ENCODE peak calls at places on chromosome 7, in seven cellular contexts. F, B, R, E, V, Q and I are unnamed samples.

GRCh38 chr7:27167170-27167505 is 1.8 kb upstream of the HOXA9 start:
- DNase-seq in F (no peak), B (no peak), R (no peak), E (no peak), V (peak), Q (peak), I (no peak)

GRCh38 chr7:22675917-22676343 is 51.1 kb upstream of the IL6 start:
- DNase-seq in F (no peak), B (peak), R (no peak), E (no peak), V (no peak), Q (no peak), I (no peak)

GRCh38 chr7:7438851-7439250 is 96.8 kb downstream of the COL28A1 start:
- DNase-seq in F (no peak), B (peak), R (peak), E (peak), V (no peak), Q (no peak), I (no peak)

GRCh38 chr7:32587431-32587948 is 92.2 kb downstream of the AVL9 start:
- DNase-seq in F (no peak), B (peak), R (no peak), E (peak), V (no peak), Q (no peak), I (no peak)

GRCh38 chr7:141074162-141074989 is 512 bp downstream of the TMEM178B start:
- DNase-seq in F (peak), B (no peak), R (no peak), E (peak), V (no peak), Q (peak), I (peak)

GRCh38 chr7:95056107-95056689 is 148.8 kb downstream of the PPP1R9A start:
- DNase-seq in F (no peak), B (no peak), R (no peak), E (no peak), V (no peak), Q (no peak), I (no peak)

GRCh38 chr7:107972075-107972482 is 30.9 kb downstream of the LAMB1 start:
- DNase-seq in F (no peak), B (no peak), R (no peak), E (peak), V (peak), Q (no peak), I (no peak)

GRCh38 chr7:24668922-24669635 is 88.2 kb downstream of the GSDME start:
- DNase-seq in F (no peak), B (no peak), R (no peak), E (peak), V (no peak), Q (no peak), I (no peak)

GRCh38 chr7:18202315-18203045 is 174.8 kb upstream of the PRPS1L1 start:
- DNase-seq in F (no peak), B (no peak), R (no peak), E (no peak), V (no peak), Q (no peak), I (no peak)

GRCh38 chr7:30918676-30919075 is 7.0 kb downstream of the AQP1 start:
- DNase-seq in F (no peak), B (no peak), R (no peak), E (no peak), V (no peak), Q (no peak), I (no peak)

GRCh38 chr7:2940466-2940865 is 96.4 kb upstream of the GNA12 start:
- DNase-seq in F (no peak), B (no peak), R (no peak), E (no peak), V (no peak), Q (no peak), I (no peak)

GRCh38 chr7:85023066-85023687 is 163.7 kb downstream of the SEMA3D start:
- DNase-seq in F (no peak), B (peak), R (peak), E (peak), V (no peak), Q (peak), I (no peak)

GRCh38 chr7:131895541-131896173 is 339.2 kb upstream of the PODXL start:
- DNase-seq in F (no peak), B (peak), R (peak), E (peak), V (no peak), Q (no peak), I (no peak)

GRCh38 chr7:102042016-102042656 is 224.7 kb downstream of the CUX1 start:
- DNase-seq in F (no peak), B (peak), R (peak), E (peak), V (no peak), Q (no peak), I (no peak)

GRCh38 chr7:142025896-142026295 is 30.2 kb downstream of the MGAM start:
- DNase-seq in F (no peak), B (no peak), R (no peak), E (peak), V (no peak), Q (no peak), I (no peak)

GRCh38 chr7:48259463-48260280 is 88.4 kb downstream of the ABCA13 start:
- DNase-seq in F (no peak), B (no peak), R (no peak), E (no peak), V (no peak), Q (no peak), I (no peak)

GRCh38 chr7:116630932-116631449 is 41.0 kb upstream of the MET start:
- DNase-seq in F (no peak), B (peak), R (peak), E (peak), V (no peak), Q (peak), I (no peak)

GRCh38 chr7:55140981-55141278 is 122.1 kb downstream of the EGFR start:
- DNase-seq in F (no peak), B (no peak), R (no peak), E (no peak), V (no peak), Q (no peak), I (no peak)

GRCh38 chr7:102991077-102991539 is 78.3 kb downstream of the LRRC17 start:
- DNase-seq in F (no peak), B (no peak), R (no peak), E (peak), V (no peak), Q (no peak), I (no peak)

GRCh38 chr7:27095050-27095896 is 527 bp downstream of the HOXA1 start:
- DNase-seq in F (no peak), B (no peak), R (no peak), E (no peak), V (no peak), Q (peak), I (peak)

GRCh38 chr7:75055830-75056431 is 17.7 kb downstream of the RCC1L start:
- DNase-seq in F (no peak), B (no peak), R (no peak), E (peak), V (peak), Q (no peak), I (no peak)

GRCh38 chr7:151877911-151878835 is 1.3 kb upstream of the PRKAG2 start:
- DNase-seq in F (no peak), B (no peak), R (no peak), E (no peak), V (peak), Q (peak), I (no peak)

GRCh38 chr7:125030756-125031387 is 101.2 kb upstream of the POT1 start:
- DNase-seq in F (no peak), B (no peak), R (no peak), E (no peak), V (no peak), Q (no peak), I (no peak)

GRCh38 chr7:45482451-45482850 is 91.7 kb upstream of the ADCY1 start:
- DNase-seq in F (no peak), B (no peak), R (no peak), E (no peak), V (no peak), Q (no peak), I (no peak)

GRCh38 chr7:26624431-26624830 is 240.0 kb downstream of the SKAP2 start:
- DNase-seq in F (no peak), B (no peak), R (no peak), E (no peak), V (no peak), Q (no peak), I (no peak)

GRCh38 chr7:73894851-73895441 is 34.0 kb downstream of the TMEM270 start:
- DNase-seq in F (no peak), B (peak), R (no peak), E (peak), V (peak), Q (no peak), I (no peak)

GRCh38 chr7:17521437-17521836 is 223.0 kb downstream of the AHR start:
- DNase-seq in F (no peak), B (peak), R (no peak), E (peak), V (no peak), Q (no peak), I (no peak)

GRCh38 chr7:29565982-29566746 is 2.5 kb downstream of the PRR15 start:
- DNase-seq in F (no peak), B (no peak), R (no peak), E (no peak), V (peak), Q (no peak), I (no peak)

GRCh38 chr7:29332875-29333482 is 138.4 kb downstream of the CHN2 start:
- DNase-seq in F (no peak), B (no peak), R (no peak), E (no peak), V (no peak), Q (no peak), I (no peak)

GRCh38 chr7:127893547-127893946 is 137.7 kb downstream of the LRRC4 start:
- DNase-seq in F (no peak), B (no peak), R (no peak), E (no peak), V (no peak), Q (no peak), I (no peak)

GRCh38 chr7:75688200-75689136 is 50.3 kb downstream of the HIP1 start:
- DNase-seq in F (no peak), B (no peak), R (no peak), E (no peak), V (no peak), Q (peak), I (peak)

GRCh38 chr7:81637527-81637926 is 132.3 kb downstream of the HGF start:
- DNase-seq in F (no peak), B (no peak), R (no peak), E (no peak), V (no peak), Q (no peak), I (no peak)

GRCh38 chr7:28500143-28500542 is 87.8 kb downstream of the CREB5 start:
- DNase-seq in F (no peak), B (no peak), R (no peak), E (no peak), V (no peak), Q (no peak), I (no peak)

GRCh38 chr7:23234569-23235296 is 11.8 kb upstream of the GPNMB start:
- DNase-seq in F (peak), B (no peak), R (no peak), E (peak), V (no peak), Q (no peak), I (peak)

GRCh38 chr7:94130716-94131115 is 126.6 kb upstream of the BET1 start:
- DNase-seq in F (no peak), B (no peak), R (no peak), E (no peak), V (no peak), Q (no peak), I (no peak)

GRCh38 chr7:77455334-77455733 is 39.2 kb upstream of the GSAP start:
- DNase-seq in F (no peak), B (peak), R (no peak), E (peak), V (no peak), Q (no peak), I (no peak)

GRCh38 chr7:17020250-17020649 is 138.5 kb upstream of the AGR3 start:
- DNase-seq in F (no peak), B (no peak), R (no peak), E (no peak), V (no peak), Q (no peak), I (no peak)

GRCh38 chr7:44764665-44765578 is 16.3 kb downstream of the ZMIZ2 start:
- DNase-seq in F (no peak), B (no peak), R (no peak), E (no peak), V (no peak), Q (no peak), I (peak)

GRCh38 chr7:100366411-100367250 is 6.7 kb upstream of the PILRA start:
- DNase-seq in F (peak), B (no peak), R (no peak), E (no peak), V (no peak), Q (no peak), I (peak)
- TF ChIP-seq CTCF in F (no peak), B (no peak), R (no peak), E (no peak), V (no peak), Q (no peak), I (no peak)

GRCh38 chr7:149071641-149072437 is 18.7 kb downstream of the ZNF786 start:
- DNase-seq in F (peak), B (no peak), R (peak), E (no peak), V (no peak), Q (peak), I (no peak)
- TF ChIP-seq CTCF in F (peak), B (peak), R (no peak), E (peak), V (no peak), Q (peak), I (no peak)

GRCh38 chr7:152887779-152888178 is 128.2 kb downstream of the ACTR3B start:
- DNase-seq in F (no peak), B (no peak), R (no peak), E (no peak), V (no peak), Q (no peak), I (no peak)
- TF ChIP-seq CTCF in F (no peak), B (no peak), R (no peak), E (no peak), V (no peak), Q (no peak), I (no peak)

GRCh38 chr7:72751978-72752377 is 76.0 kb downstream of the TYW1B start:
- DNase-seq in F (no peak), B (no peak), R (no peak), E (no peak), V (no peak), Q (peak), I (no peak)
- TF ChIP-seq CTCF in F (no peak), B (peak), R (no peak), E (peak), V (no peak), Q (peak), I (no peak)

GRCh38 chr7:99325597-99326407 is at the start of gene ARPC1A:
- DNase-seq in F (peak), B (peak), R (peak), E (peak), V (peak), Q (peak), I (peak)
- TF ChIP-seq CTCF in F (no peak), B (peak), R (no peak), E (peak), V (peak), Q (no peak), I (no peak)